ENCODE peak calls at places on chromosome 9, in nine cellular contexts. D, I, Z, E, G, K, H, L and W are unnamed samples.

GRCh38 chr9:128706671-128707381 is 4.5 kb downstream of the PKN3 start:
- DNase-seq in Z (no peak), G (no peak), E (no peak), K (no peak), I (peak; percentile 43), L (peak; percentile 44), H (no peak), D (no peak), W (peak; percentile 66)

GRCh38 chr9:33329996-33330395 is 39.7 kb downstream of the NFX1 start:
- DNase-seq in L (no peak), H (no peak), K (no peak), D (no peak), G (no peak), Z (no peak), E (peak; percentile 84), I (no peak), W (no peak)

GRCh38 chr9:94881946-94882345 is 155.4 kb downstream of the AOPEP start:
- DNase-seq in I (no peak), L (no peak), Z (no peak), D (no peak), E (no peak), H (no peak), K (peak; percentile 48), G (no peak), W (no peak)

GRCh38 chr9:20634895-20635294 is 12.6 kb upstream of the MLLT3 start:
- DNase-seq in G (no peak), K (no peak), E (no peak), I (no peak), D (no peak), H (no peak), L (no peak), Z (no peak), W (no peak)

GRCh38 chr9:70466976-70467551 is 52.6 kb upstream of the KLF9 start:
- DNase-seq in K (no peak), I (no peak), Z (no peak), D (no peak), L (no peak), E (peak; percentile 98), G (no peak), H (peak; percentile 49), W (no peak)

GRCh38 chr9:106916491-106917235 is 53.7 kb downstream of the ZNF462 start:
- DNase-seq in K (no peak), D (no peak), H (peak; percentile 57), L (no peak), E (peak; percentile 93), Z (no peak), I (no peak), G (no peak), W (no peak)

GRCh38 chr9:16535555-16535954 is 334.9 kb downstream of the BNC2 start:
- DNase-seq in Z (no peak), K (no peak), G (no peak), E (no peak), D (no peak), I (no peak), L (no peak), H (no peak), W (no peak)

GRCh38 chr9:37503736-37504135 is 18.0 kb downstream of the POLR1E start:
- DNase-seq in K (no peak), G (no peak), L (peak; percentile 68), I (no peak), Z (no peak), E (peak; percentile 42), H (no peak), D (no peak), W (peak; percentile 78)

GRCh38 chr9:115202960-115203751 is 85.2 kb upstream of the TNC start:
- DNase-seq in I (no peak), H (peak; percentile 90), Z (no peak), D (no peak), K (no peak), L (no peak), G (no peak), E (peak; percentile 80), W (no peak)

GRCh38 chr9:6911901-6912650 is 154.3 kb downstream of the KDM4C start:
- DNase-seq in Z (no peak), G (no peak), L (no peak), K (no peak), D (no peak), I (no peak), H (no peak), E (no peak), W (no peak)

GRCh38 chr9:24296124-24296523 is 249.6 kb downstream of the IZUMO3 start:
- DNase-seq in G (no peak), L (no peak), Z (no peak), H (no peak), K (no peak), I (no peak), D (no peak), E (no peak), W (no peak)

GRCh38 chr9:4662989-4663792 is 1.1 kb downstream of the PLPP6 start:
- DNase-seq in K (no peak), L (no peak), E (no peak), Z (no peak), I (no peak), G (no peak), H (no peak), D (no peak), W (no peak)

GRCh38 chr9:121260457-121261106 is 7.4 kb upstream of the GSN start:
- DNase-seq in D (no peak), I (no peak), H (no peak), K (no peak), G (no peak), Z (no peak), L (no peak), E (no peak), W (no peak)
- TF ChIP-seq CTCF in D (no peak), I (no peak), H (no peak), K (no peak), G (no peak), Z (no peak), L (no peak), E (no peak), W (no peak)

GRCh38 chr9:78368236-78368635 is 71.3 kb downstream of the PSAT1 start:
- DNase-seq in L (no peak), Z (no peak), G (no peak), D (no peak), I (no peak), H (no peak), K (no peak), E (no peak), W (no peak)

GRCh38 chr9:78363221-78363620 is 66.3 kb downstream of the PSAT1 start:
- DNase-seq in K (no peak), H (peak; percentile 17), Z (no peak), D (no peak), E (peak; percentile 35), I (no peak), G (no peak), L (no peak), W (no peak)

GRCh38 chr9:78369644-78370219 is 72.8 kb downstream of the PSAT1 start:
- DNase-seq in H (no peak), Z (peak; percentile 84), I (peak; percentile 90), G (peak; percentile 40), K (peak; percentile 54), D (peak; percentile 85), L (peak; percentile 75), E (peak; percentile 76), W (peak; percentile 80)

GRCh38 chr9:78366827-78367226 is 69.9 kb downstream of the PSAT1 start:
- DNase-seq in E (no peak), H (no peak), I (no peak), L (no peak), G (no peak), K (no peak), Z (no peak), D (no peak), W (no peak)

GRCh38 chr9:78365979-78366697 is 69.2 kb downstream of the PSAT1 start:
- DNase-seq in L (no peak), D (no peak), I (no peak), G (no peak), Z (no peak), K (no peak), E (peak; percentile 53), H (no peak), W (no peak)
- TF ChIP-seq CTCF in L (peak; percentile 48), D (peak; percentile 66), I (peak; percentile 67), G (peak; percentile 74), Z (peak; percentile 76), K (peak; percentile 54), E (peak; percentile 62), H (peak; percentile 19), W (peak; percentile 18)

GRCh38 chr9:131530930-131531832 is at the start of gene UCK1:
- DNase-seq in L (peak; percentile 86), I (peak; percentile 84), D (peak; percentile 79), E (peak; percentile 79), K (peak; percentile 90), H (no peak), G (peak; percentile 75), Z (peak; percentile 72), W (peak; percentile 92)

GRCh38 chr9:131530546-131530929 is 525 bp downstream of the UCK1 start:
- DNase-seq in H (no peak), E (peak; percentile 38), L (peak; percentile 61), K (peak; percentile 38), I (peak; percentile 57), G (no peak), Z (peak; percentile 32), D (peak; percentile 56), W (peak; percentile 87)

GRCh38 chr9:131528186-131528585 is 2.9 kb downstream of the UCK1 start:
- DNase-seq in I (no peak), E (no peak), G (no peak), K (no peak), Z (no peak), L (no peak), H (no peak), D (no peak), W (no peak)

GRCh38 chr9:131528886-131529505 is 2.1 kb downstream of the UCK1 start:
- DNase-seq in G (no peak), K (no peak), H (no peak), I (no peak), D (no peak), L (no peak), Z (no peak), E (no peak), W (no peak)

GRCh38 chr9:131529597-131530545 is 1.2 kb downstream of the UCK1 start:
- DNase-seq in G (no peak), D (no peak), Z (no peak), K (no peak), L (no peak), E (no peak), I (no peak), H (no peak), W (no peak)
- TF ChIP-seq CTCF in G (no peak), D (no peak), Z (no peak), K (no peak), L (no peak), E (no peak), I (no peak), H (no peak), W (no peak)

DNA sequence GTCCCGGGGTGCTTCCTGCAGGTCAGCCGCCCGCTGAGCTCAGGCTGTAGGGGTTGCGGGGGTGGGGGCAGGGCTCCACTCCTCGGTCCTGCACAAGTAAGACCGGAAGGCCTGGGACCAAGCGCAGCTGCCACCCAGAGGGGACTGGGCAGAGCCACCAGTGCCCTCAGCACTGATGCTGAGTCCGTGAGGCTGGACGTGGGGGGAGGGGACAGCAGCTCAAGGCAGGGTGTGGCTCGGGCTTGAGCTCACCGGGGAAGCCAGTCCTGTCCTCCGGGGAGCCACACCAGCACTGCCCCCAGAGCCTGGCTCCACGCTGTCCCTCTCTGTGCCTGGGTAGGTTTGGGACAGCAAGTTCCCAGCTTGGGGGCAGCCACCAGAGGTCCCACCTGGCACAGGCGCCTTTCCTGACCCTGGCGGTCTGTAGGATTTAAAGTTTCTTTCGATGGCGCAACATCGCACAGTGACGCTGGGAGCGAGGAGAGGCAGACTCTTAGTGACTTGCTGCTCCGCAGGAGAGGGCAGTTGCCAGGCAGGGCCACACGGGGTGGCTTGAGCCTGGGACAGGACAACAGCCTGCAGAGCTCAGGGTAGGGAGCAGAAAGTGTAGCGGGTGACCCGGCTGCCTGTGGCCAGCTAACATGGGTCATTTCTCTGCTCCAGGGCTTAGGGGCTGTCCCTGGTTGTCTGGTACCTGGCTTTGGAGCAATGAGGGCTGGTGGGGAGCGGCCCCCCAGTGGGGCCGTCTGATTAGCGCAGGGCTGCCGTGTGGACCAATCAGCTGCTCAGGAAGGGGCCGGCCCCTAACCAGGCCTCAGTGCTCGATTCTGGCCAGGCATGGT is 5.7 kb downstream of the LCN1 start:
- DNase-seq in E (no peak), D (no peak), Z (no peak), K (no peak), H (no peak), G (no peak), L (peak; percentile 36), I (peak; percentile 25), W (no peak)
- TF ChIP-seq CTCF in E (no peak), D (no peak), Z (no peak), K (no peak), H (no peak), G (no peak), L (no peak), I (no peak), W (no peak)